ENCODE peak calls at places on chromosomes 12 and 14, in nine cellular contexts. B, I, H, Q, J, X, C, E and T are unnamed samples.

GRCh38 chr14:102229071-102229738 is 75.8 kb downstream of the MOK start:
- DNase-seq in B (no peak), I (no peak), H (no peak), Q (no peak), J (no peak), X (no peak), C (no peak), E (no peak), T (no peak)

GRCh38 chr14:28116716-28117115 is 649.9 kb upstream of the FOXG1 start:
- DNase-seq in B (no peak), I (peak), H (no peak), Q (no peak), J (no peak), X (no peak), C (no peak), E (no peak), T (no peak)

GRCh38 chr14:105187116-105187515 is 6.0 kb upstream of the NUDT14 start:
- DNase-seq in B (no peak), I (no peak), H (no peak), Q (no peak), J (no peak), X (no peak), C (no peak), E (no peak), T (no peak)

GRCh38 chr12:14689996-14690395 is 6.4 kb downstream of the GUCY2C start:
- DNase-seq in B (no peak), I (no peak), H (no peak), Q (no peak), J (no peak), X (no peak), C (no peak), E (no peak), T (no peak)

GRCh38 chr12:2248087-2248900 is 195.5 kb downstream of the CACNA1C start:
- DNase-seq in B (no peak), I (no peak), H (no peak), Q (no peak), J (no peak), X (no peak), C (no peak), E (no peak), T (no peak)

GRCh38 chr12:49538740-49539403 is at the start of gene KCNH3:
- DNase-seq in B (peak), I (peak), H (no peak), Q (peak), J (peak), X (peak), C (peak), E (no peak), T (peak)

GRCh38 chr12:16674885-16675284 is 68.9 kb upstream of the LMO3 start:
- DNase-seq in B (no peak), I (no peak), H (no peak), Q (no peak), J (no peak), X (no peak), C (no peak), E (no peak), T (no peak)

GRCh38 chr14:90453401-90453951 is 56.6 kb downstream of the CALM1 start:
- DNase-seq in B (no peak), I (no peak), H (peak), Q (peak), J (no peak), X (no peak), C (peak), E (no peak), T (no peak)

GRCh38 chr12:31342314-31342713 is 16.4 kb upstream of the SINHCAF start:
- DNase-seq in B (no peak), I (no peak), H (no peak), Q (no peak), J (no peak), X (no peak), C (no peak), E (no peak), T (no peak)

GRCh38 chr12:75479963-75480461 is 543 bp upstream of the GLIPR1 start:
- DNase-seq in B (peak), I (no peak), H (no peak), Q (no peak), J (no peak), X (no peak), C (no peak), E (peak), T (no peak)

GRCh38 chr12:54658306-54659264 is 10.4 kb upstream of the DCD start:
- DNase-seq in B (peak), I (peak), H (no peak), Q (no peak), J (peak), X (peak), C (no peak), E (no peak), T (peak)

GRCh38 chr12:73262788-73263381 is 990.7 kb downstream of the TRHDE start:
- DNase-seq in B (no peak), I (no peak), H (no peak), Q (no peak), J (no peak), X (no peak), C (no peak), E (no peak), T (no peak)

GRCh38 chr14:87483651-87484260 is 509.2 kb downstream of the GALC start:
- DNase-seq in B (peak), I (no peak), H (no peak), Q (no peak), J (no peak), X (no peak), C (no peak), E (peak), T (no peak)

GRCh38 chr12:73226585-73226984 is 954.4 kb downstream of the TRHDE start:
- DNase-seq in B (no peak), I (no peak), H (no peak), Q (no peak), J (no peak), X (no peak), C (no peak), E (no peak), T (no peak)

GRCh38 chr12:12715459-12716150 is 1.6 kb upstream of the CDKN1B start:
- DNase-seq in B (no peak), I (no peak), H (no peak), Q (no peak), J (no peak), X (no peak), C (no peak), E (no peak), T (no peak)